ENCODE peak calls at places on chromosomes 6 and 20, in ten cellular contexts. R is tibial artery, Y is NCI-H460, U is GM04503, E is HepG2, H is SJSA1, S is WTC11, P is skeletal muscle cell, F is memory B cell, O is T-helper 1 cell. I is an unnamed sample.
A peak's percentile ranks its signal among the peaks of the same experiment; 100 is the strongest.

GRCh38 chr20:38134427-38135281 is 30.4 kb downstream of the TGM2 start:
- DNase-seq in R (no peak), Y (no peak), U (no peak), E (peak; percentile 91), H (peak; percentile 86), S (peak; percentile 6), P (no peak), F (no peak), O (peak; percentile 7), I (no peak)

GRCh38 chr6:55943329-55943728 is 67.9 kb upstream of the BMP5 start:
- DNase-seq in R (no peak), Y (no peak), U (no peak), E (no peak), H (no peak), S (no peak), P (no peak), F (no peak), O (no peak), I (no peak)

GRCh38 chr6:44086931-44087574 is 40.2 kb downstream of the MRPL14 start:
- DNase-seq in R (no peak), Y (no peak), U (no peak), E (no peak), H (no peak), S (no peak), P (no peak), F (no peak), O (no peak), I (peak; percentile 52)

GRCh38 chr6:126172151-126172550 is 167.8 kb upstream of the CENPW start:
- DNase-seq in R (no peak), Y (no peak), U (no peak), E (no peak), H (no peak), S (no peak), P (no peak), F (no peak), O (no peak), I (no peak)

GRCh38 chr6:153125032-153125431 is 6.0 kb downstream of the RGS17 start:
- DNase-seq in R (no peak), Y (no peak), U (no peak), E (no peak), H (no peak), S (no peak), P (no peak), F (no peak), O (no peak), I (no peak)

GRCh38 chr6:133504761-133505160 is 263.6 kb downstream of the EYA4 start:
- DNase-seq in R (no peak), Y (no peak), U (no peak), E (no peak), H (no peak), S (no peak), P (no peak), F (no peak), O (no peak), I (no peak)

GRCh38 chr6:53241936-53242335 is 93.3 kb upstream of the GCM1 start:
- DNase-seq in R (peak; percentile 28), Y (no peak), U (no peak), E (no peak), H (no peak), S (no peak), P (no peak), F (no peak), O (no peak), I (no peak)

GRCh38 chr6:8627085-8627861 is 191.9 kb upstream of the SLC35B3 start:
- DNase-seq in R (no peak), Y (no peak), U (no peak), E (no peak), H (no peak), S (no peak), P (no peak), F (no peak), O (no peak), I (peak; percentile 13)

GRCh38 chr6:15287670-15288069 is 41.8 kb downstream of the JARID2 start:
- DNase-seq in R (no peak), Y (no peak), U (no peak), E (no peak), H (no peak), S (no peak), P (no peak), F (peak; percentile 21), O (no peak), I (no peak)

GRCh38 chr6:46490425-46491200 is 636 bp downstream of the RCAN2 start:
- DNase-seq in R (peak; percentile 32), Y (no peak), U (no peak), E (no peak), H (peak; percentile 46), S (peak; percentile 74), P (no peak), F (no peak), O (no peak), I (peak; percentile 37)

GRCh38 chr20:63224272-63225081 is 8.5 kb upstream of the YTHDF1 start:
- DNase-seq in R (no peak), Y (peak; percentile 33), U (no peak), E (peak; percentile 56), H (peak; percentile 78), S (no peak), P (peak; percentile 27), F (no peak), O (no peak), I (peak; percentile 66)

GRCh38 chr6:2510341-2510740 is 240.4 kb downstream of the MYLK4 start:
- DNase-seq in R (no peak), Y (no peak), U (no peak), E (no peak), H (peak; percentile 16), S (no peak), P (no peak), F (no peak), O (no peak), I (no peak)

GRCh38 chr6:35710241-35710847 is 21.6 kb upstream of the FKBP5 start:
- DNase-seq in R (no peak), Y (no peak), U (no peak), E (no peak), H (no peak), S (no peak), P (no peak), F (no peak), O (peak; percentile 69), I (peak; percentile 47)

GRCh38 chr20:57289401-57290177 is 23.1 kb upstream of the BMP7 start:
- DNase-seq in R (no peak), Y (no peak), U (no peak), E (no peak), H (no peak), S (no peak), P (no peak), F (no peak), O (no peak), I (no peak)

I was measured in hepatocyte.